ENCODE peak calls at places on chromosomes 3 and 15, in seven cellular contexts. One of them, this sample, is unnamed.

GRCh38 chr15:44718927-44719292 is 7.6 kb downstream of the B2M start:
- DNase-seq in CD8-positive, alpha-beta T cell: no peak
- DNase-seq in stimulated activated CD8-positive, alpha-beta memory T cell treated with anti-CD3 and anti-CD28 coated beads, Interleukin-2, amount 100 ng/mL, for 48 hours: no peak
- DNase-seq in SHP77 treated with DMSO at 0.1 percent for 48 hours: no peak
- DNase-seq in heart right ventricle: no peak
- DNase-seq in GM23248: no peak
- DNase-seq in AG09309: no peak
- DNase-seq in this sample: no peak

GRCh38 chr3:175186511-175186910 is 327.4 kb downstream of the NAALADL2 start:
- DNase-seq in CD8-positive, alpha-beta T cell: no peak
- DNase-seq in stimulated activated CD8-positive, alpha-beta memory T cell treated with anti-CD3 and anti-CD28 coated beads, Interleukin-2, amount 100 ng/mL, for 48 hours: no peak
- DNase-seq in SHP77 treated with DMSO at 0.1 percent for 48 hours: no peak
- DNase-seq in heart right ventricle: no peak
- DNase-seq in GM23248: peak
- DNase-seq in AG09309: no peak
- DNase-seq in this sample: no peak

GRCh38 chr3:77577264-77577663 is 537.4 kb downstream of the ROBO2 start:
- DNase-seq in CD8-positive, alpha-beta T cell: no peak
- DNase-seq in stimulated activated CD8-positive, alpha-beta memory T cell treated with anti-CD3 and anti-CD28 coated beads, Interleukin-2, amount 100 ng/mL, for 48 hours: no peak
- DNase-seq in SHP77 treated with DMSO at 0.1 percent for 48 hours: no peak
- DNase-seq in heart right ventricle: no peak
- DNase-seq in GM23248: no peak
- DNase-seq in AG09309: no peak
- DNase-seq in this sample: no peak

GRCh38 chr3:116263842-116264545 is 181.3 kb downstream of the LSAMP start:
- DNase-seq in CD8-positive, alpha-beta T cell: no peak
- DNase-seq in stimulated activated CD8-positive, alpha-beta memory T cell treated with anti-CD3 and anti-CD28 coated beads, Interleukin-2, amount 100 ng/mL, for 48 hours: no peak
- DNase-seq in SHP77 treated with DMSO at 0.1 percent for 48 hours: no peak
- DNase-seq in heart right ventricle: no peak
- DNase-seq in GM23248: peak
- DNase-seq in AG09309: no peak
- DNase-seq in this sample: no peak

GRCh38 chr3:190301591-190301990 is 20.7 kb downstream of the CLDN1 start:
- DNase-seq in CD8-positive, alpha-beta T cell: no peak
- DNase-seq in stimulated activated CD8-positive, alpha-beta memory T cell treated with anti-CD3 and anti-CD28 coated beads, Interleukin-2, amount 100 ng/mL, for 48 hours: no peak
- DNase-seq in SHP77 treated with DMSO at 0.1 percent for 48 hours: no peak
- DNase-seq in heart right ventricle: no peak
- DNase-seq in GM23248: no peak
- DNase-seq in AG09309: no peak
- DNase-seq in this sample: no peak

GRCh38 chr3:40714771-40715170 is 190.0 kb downstream of the ZNF621 start:
- DNase-seq in CD8-positive, alpha-beta T cell: no peak
- DNase-seq in stimulated activated CD8-positive, alpha-beta memory T cell treated with anti-CD3 and anti-CD28 coated beads, Interleukin-2, amount 100 ng/mL, for 48 hours: no peak
- DNase-seq in SHP77 treated with DMSO at 0.1 percent for 48 hours: no peak
- DNase-seq in heart right ventricle: no peak
- DNase-seq in GM23248: no peak
- DNase-seq in AG09309: no peak
- DNase-seq in this sample: no peak

GRCh38 chr3:169914321-169914720 is 2.9 kb downstream of the SAMD7 start:
- DNase-seq in CD8-positive, alpha-beta T cell: no peak
- DNase-seq in stimulated activated CD8-positive, alpha-beta memory T cell treated with anti-CD3 and anti-CD28 coated beads, Interleukin-2, amount 100 ng/mL, for 48 hours: no peak
- DNase-seq in SHP77 treated with DMSO at 0.1 percent for 48 hours: no peak
- DNase-seq in heart right ventricle: no peak
- DNase-seq in GM23248: peak
- DNase-seq in AG09309: peak
- DNase-seq in this sample: no peak

GRCh38 chr15:90579213-90579612 is 49.5 kb downstream of the CRTC3 start:
- DNase-seq in CD8-positive, alpha-beta T cell: no peak
- DNase-seq in stimulated activated CD8-positive, alpha-beta memory T cell treated with anti-CD3 and anti-CD28 coated beads, Interleukin-2, amount 100 ng/mL, for 48 hours: no peak
- DNase-seq in SHP77 treated with DMSO at 0.1 percent for 48 hours: no peak
- DNase-seq in heart right ventricle: no peak
- DNase-seq in GM23248: no peak
- DNase-seq in AG09309: no peak
- DNase-seq in this sample: no peak

GRCh38 chr3:55721716-55722484 is 234.8 kb upstream of the WNT5A start:
- DNase-seq in CD8-positive, alpha-beta T cell: no peak
- DNase-seq in stimulated activated CD8-positive, alpha-beta memory T cell treated with anti-CD3 and anti-CD28 coated beads, Interleukin-2, amount 100 ng/mL, for 48 hours: no peak
- DNase-seq in SHP77 treated with DMSO at 0.1 percent for 48 hours: no peak
- DNase-seq in heart right ventricle: peak
- DNase-seq in GM23248: peak
- DNase-seq in AG09309: no peak
- DNase-seq in this sample: peak

GRCh38 chr15:39936187-39936586 is 2.3 kb downstream of the EIF2AK4 start:
- DNase-seq in CD8-positive, alpha-beta T cell: no peak
- DNase-seq in stimulated activated CD8-positive, alpha-beta memory T cell treated with anti-CD3 and anti-CD28 coated beads, Interleukin-2, amount 100 ng/mL, for 48 hours: no peak
- DNase-seq in SHP77 treated with DMSO at 0.1 percent for 48 hours: no peak
- DNase-seq in heart right ventricle: no peak
- DNase-seq in GM23248: peak
- DNase-seq in AG09309: no peak
- DNase-seq in this sample: no peak

This sample was measured in retina.